ENCODE peak calls at places on chromosomes 11 and 22, in eight cellular contexts. P, S, X, D, O, I, E and R are unnamed samples.

GRCh38 chr22:21936151-21936778 is 16.4 kb downstream of the PPM1F start:
- DNase-seq in I (peak), O (no peak), P (no peak), X (no peak), E (peak), D (no peak), S (no peak), R (no peak)

GRCh38 chr11:122656073-122656630 is 630 bp downstream of the UBASH3B start:
- DNase-seq in S (no peak), P (peak), I (peak), D (peak), O (peak), E (peak), X (peak), R (no peak)

GRCh38 chr11:45677811-45678515 is 12.5 kb upstream of the CHST1 start:
- DNase-seq in X (no peak), S (no peak), I (no peak), P (no peak), D (no peak), E (no peak), O (no peak), R (no peak)

GRCh38 chr11:316891-317291 is 3.1 kb downstream of the IFITM1 start:
- DNase-seq in D (no peak), O (no peak), P (no peak), S (no peak), E (no peak), X (no peak), I (no peak), R (no peak)

GRCh38 chr22:17381237-17381913 is 12.1 kb downstream of the CECR2 start:
- DNase-seq in X (no peak), S (no peak), E (no peak), O (no peak), I (no peak), D (no peak), P (no peak), R (no peak)

GRCh38 chr11:34926101-34926830 is 9.8 kb downstream of the PDHX start:
- DNase-seq in E (no peak), X (no peak), S (peak), P (no peak), I (no peak), O (no peak), D (no peak), R (no peak)

GRCh38 chr11:132256621-132257227 is 886.3 kb downstream of the NTM start:
- DNase-seq in P (no peak), O (no peak), S (no peak), E (no peak), I (no peak), X (no peak), D (no peak), R (no peak)

GRCh38 chr22:42294034-42294985 is 23.9 kb upstream of the TCF20 start:
- DNase-seq in P (no peak), E (no peak), I (peak), S (no peak), D (no peak), O (no peak), X (peak), R (peak)

GRCh38 chr22:25777870-25778269 is 35.9 kb downstream of the MYO18B start:
- DNase-seq in D (peak), E (no peak), S (peak), X (no peak), P (no peak), O (no peak), I (no peak), R (no peak)

GRCh38 chr11:109109916-109110315 is 312.1 kb upstream of the C11orf87 start:
- DNase-seq in E (no peak), D (no peak), S (no peak), O (no peak), I (no peak), P (no peak), X (no peak), R (no peak)